ENCODE peak calls at places on chromosome 9, in ten cellular contexts. K, Z, E, H, Y, L, X, M, V and A are unnamed samples.

GRCh38 chr9:110746211-110746930 is 77.8 kb downstream of the MUSK start:
- DNase-seq in K (no peak), Z (no peak), E (no peak), H (no peak), Y (no peak), L (no peak), X (no peak), M (no peak), V (no peak), A (no peak)

GRCh38 chr9:110142253-110142652 is 65.7 kb downstream of the C9orf152 start:
- DNase-seq in K (no peak), Z (no peak), E (no peak), H (no peak), Y (no peak), L (no peak), X (no peak), M (no peak), V (no peak), A (no peak)

GRCh38 chr9:137445275-137445807 is 4.2 kb upstream of the ENTPD8 start:
- DNase-seq in K (peak; percentile 74), Z (peak; percentile 89), E (peak; percentile 81), H (peak; percentile 81), Y (peak; percentile 86), L (peak; percentile 74), X (no peak), M (peak; percentile 80), V (peak; percentile 68), A (peak; percentile 22)

GRCh38 chr9:134299068-134299467 is 27.2 kb upstream of the RXRA start:
- DNase-seq in K (no peak), Z (no peak), E (peak; percentile 12), H (no peak), Y (no peak), L (no peak), X (no peak), M (no peak), V (no peak), A (no peak)

GRCh38 chr9:93451762-93452709 is 551 bp downstream of the FAM120A start:
- DNase-seq in K (peak; percentile 55), Z (peak; percentile 64), E (peak; percentile 87), H (peak; percentile 64), Y (peak; percentile 51), L (peak; percentile 20), X (no peak), M (peak; percentile 45), V (peak; percentile 59), A (no peak)

GRCh38 chr9:109249615-109250014 is 71.2 kb downstream of the EPB41L4B start:
- DNase-seq in K (no peak), Z (no peak), E (no peak), H (no peak), Y (peak; percentile 78), L (no peak), X (no peak), M (no peak), V (no peak), A (no peak)

GRCh38 chr9:126491256-126491879 is 122.4 kb upstream of the LMX1B start:
- DNase-seq in K (peak; percentile 64), Z (no peak), E (peak; percentile 3), H (peak; percentile 9), Y (peak; percentile 78), L (peak; percentile 41), X (no peak), M (peak; percentile 56), V (peak; percentile 42), A (no peak)

GRCh38 chr9:100498592-100498991 is 25.6 kb downstream of the TMEFF1 start:
- DNase-seq in K (no peak), Z (no peak), E (no peak), H (no peak), Y (no peak), L (no peak), X (no peak), M (no peak), V (no peak), A (no peak)

GRCh38 chr9:68919666-68920065 is 94.2 kb downstream of the PRKACG start:
- DNase-seq in K (no peak), Z (no peak), E (no peak), H (no peak), Y (no peak), L (no peak), X (no peak), M (no peak), V (no peak), A (no peak)

GRCh38 chr9:124392855-124393460 is 22.3 kb downstream of the PSMB7 start:
- DNase-seq in K (no peak), Z (no peak), E (no peak), H (no peak), Y (peak; percentile 74), L (peak; percentile 83), X (no peak), M (no peak), V (peak; percentile 74), A (peak; percentile 78)
- H3K27ac ChIP-seq in K (no peak overlapping the region), Z (no peak overlapping the region), E (no peak overlapping the region), H (peak overlapping the region; percentile 58), Y (peak overlapping the region; percentile 78), L (peak overlapping the region; percentile 22), X (no peak overlapping the region), M (no peak overlapping the region), V (peak overlapping the region; percentile 8), A (peak overlapping the region; percentile 49)

GRCh38 chr9:7259544-7260241 is 501.9 kb downstream of the KDM4C start:
- DNase-seq in K (no peak), Z (no peak), E (no peak), H (no peak), Y (peak; percentile 14), L (no peak), X (no peak), M (no peak), V (no peak), A (no peak)
- H3K27ac ChIP-seq in K (no peak overlapping the region), Z (no peak overlapping the region), E (no peak overlapping the region), H (no peak overlapping the region), Y (no peak overlapping the region), L (no peak overlapping the region), X (no peak overlapping the region), M (no peak overlapping the region), V (no peak overlapping the region), A (no peak overlapping the region)

GRCh38 chr9:124215551-124215910 is 42.2 kb upstream of the NEK6 start:
- DNase-seq in K (no peak), Z (no peak), E (no peak), H (no peak), Y (no peak), L (no peak), X (no peak), M (no peak), V (no peak), A (no peak)

GRCh38 chr9:124214116-124214515 is 43.6 kb upstream of the NEK6 start:
- DNase-seq in K (no peak), Z (no peak), E (no peak), H (no peak), Y (no peak), L (no peak), X (no peak), M (no peak), V (no peak), A (no peak)

GRCh38 chr9:124216474-124217176 is 41.1 kb upstream of the NEK6 start:
- DNase-seq in K (no peak), Z (no peak), E (no peak), H (no peak), Y (no peak), L (no peak), X (no peak), M (peak; percentile 59), V (no peak), A (no peak)

GRCh38 chr9:124214596-124215550 is 42.9 kb upstream of the NEK6 start:
- DNase-seq in K (no peak), Z (no peak), E (no peak), H (no peak), Y (no peak), L (no peak), X (no peak), M (no peak), V (no peak), A (no peak)

GRCh38 chr9:124215956-124216355 is 41.8 kb upstream of the NEK6 start:
- DNase-seq in K (no peak), Z (no peak), E (no peak), H (no peak), Y (no peak), L (no peak), X (no peak), M (no peak), V (no peak), A (no peak)
- H3K27ac ChIP-seq in K (no peak overlapping the region), Z (no peak overlapping the region), E (no peak overlapping the region), H (no peak overlapping the region), Y (no peak overlapping the region), L (no peak overlapping the region), X (no peak overlapping the region), M (no peak overlapping the region), V (no peak overlapping the region), A (no peak overlapping the region)

GRCh38 chr9:16128003-16128402 is 575.2 kb downstream of the CCDC171 start:
- DNase-seq in K (no peak), Z (no peak), E (no peak), H (no peak), Y (no peak), L (no peak), X (no peak), M (no peak), V (no peak), A (no peak)
- H3K27ac ChIP-seq in K (no peak overlapping the region), Z (no peak overlapping the region), E (no peak overlapping the region), H (no peak overlapping the region), Y (no peak overlapping the region), L (no peak overlapping the region), X (no peak overlapping the region), M (no peak overlapping the region), V (no peak overlapping the region), A (no peak overlapping the region)

GRCh38 chr9:86546712-86547111 is 192.5 kb upstream of the TUT7 start:
- DNase-seq in K (no peak), Z (no peak), E (no peak), H (peak; percentile 23), Y (peak; percentile 21), L (no peak), X (no peak), M (no peak), V (no peak), A (no peak)
- H3K27ac ChIP-seq in K (no peak overlapping the region), Z (no peak overlapping the region), E (no peak overlapping the region), H (peak overlapping the region; percentile 15), Y (no peak overlapping the region), L (no peak overlapping the region), X (no peak overlapping the region), M (no peak overlapping the region), V (no peak overlapping the region), A (no peak overlapping the region)

GRCh38 chr9:5915438-5915837 is 24.7 kb downstream of the MLANA start:
- DNase-seq in K (no peak), Z (no peak), E (no peak), H (no peak), Y (no peak), L (no peak), X (no peak), M (no peak), V (no peak), A (no peak)

GRCh38 chr9:5908918-5909317 is 18.2 kb downstream of the MLANA start:
- DNase-seq in K (no peak), Z (no peak), E (no peak), H (no peak), Y (no peak), L (no peak), X (no peak), M (no peak), V (no peak), A (no peak)

GRCh38 chr9:5910413-5911057 is 19.8 kb downstream of the MLANA start:
- DNase-seq in K (no peak), Z (no peak), E (no peak), H (no peak), Y (no peak), L (no peak), X (no peak), M (no peak), V (no peak), A (no peak)

GRCh38 chr9:5909999-5910398 is 19.3 kb downstream of the MLANA start:
- DNase-seq in K (no peak), Z (no peak), E (no peak), H (no peak), Y (no peak), L (no peak), X (no peak), M (no peak), V (no peak), A (no peak)
- H3K27ac ChIP-seq in K (no peak overlapping the region), Z (no peak overlapping the region), E (no peak overlapping the region), H (no peak overlapping the region), Y (no peak overlapping the region), L (no peak overlapping the region), X (no peak overlapping the region), M (no peak overlapping the region), V (no peak overlapping the region), A (peak overlapping the region; percentile 18)